ENCODE peak calls at places on chromosomes 3 and 15, in nine cellular contexts. R is HCT116, V is OCI-LY7, K is PC-3, Z is GM23338, I is GM23248, A is neural progenitor cell, W is hepatocyte, Y is SK-N-SH. H is an unnamed sample.

GRCh38 chr3:166322394-166322793 is 485.2 kb upstream of the BCHE start:
- DNase-seq in V (no peak), Z (no peak), W (no peak), A (no peak), K (no peak), I (no peak), Y (no peak), R (no peak), H (no peak)

GRCh38 chr15:66723826-66724731 is 22.0 kb downstream of the SMAD6 start:
- DNase-seq in K (no peak), R (peak; percentile 62), V (no peak), A (no peak), Y (no peak), W (no peak), I (peak; percentile 23), Z (no peak), H (no peak)

GRCh38 chr15:62977952-62978811 is 64.4 kb upstream of the TPM1 start:
- DNase-seq in Y (no peak), A (no peak), K (no peak), I (peak; percentile 93), V (no peak), W (no peak), R (no peak), Z (no peak), H (no peak)

GRCh38 chr3:127035672-127036071 is 52.8 kb downstream of the PLXNA1 start:
- DNase-seq in I (peak; percentile 98), A (no peak), Y (no peak), W (peak; percentile 54), R (peak; percentile 76), Z (no peak), K (peak; percentile 76), V (no peak), H (no peak)

GRCh38 chr15:36682091-36682490 is 102.7 kb downstream of the CDIN1 start:
- DNase-seq in W (no peak), A (no peak), Z (no peak), K (peak; percentile 6), R (no peak), Y (no peak), V (no peak), I (peak; percentile 46), H (no peak)

GRCh38 chr3:130728037-130728436 is 18.6 kb downstream of the PIK3R4 start:
- DNase-seq in I (no peak), K (no peak), W (no peak), Z (no peak), V (no peak), Y (no peak), R (no peak), A (no peak), H (no peak)

GRCh38 chr3:127182848-127183714 is 9.8 kb upstream of the PRR23E start:
- DNase-seq in R (peak; percentile 6), V (no peak), K (peak; percentile 1), Z (peak; percentile 18), A (peak; percentile 39), W (no peak), Y (no peak), I (no peak), H (no peak)

GRCh38 chr3:46280105-46280797 is 38.0 kb downstream of the CCR3 start:
- DNase-seq in A (no peak), V (no peak), K (peak; percentile 94), Y (no peak), R (peak; percentile 12), Z (no peak), I (peak; percentile 51), W (peak; percentile 26), H (no peak)

GRCh38 chr15:29018406-29018805 is 132.6 kb downstream of the APBA2 start:
- DNase-seq in A (no peak), R (no peak), V (no peak), I (no peak), Z (peak; percentile 75), Y (no peak), K (peak; percentile 65), W (no peak), H (no peak)

GRCh38 chr3:158679547-158680000 is 7.1 kb upstream of the LXN start:
- DNase-seq in R (no peak), V (no peak), Y (no peak), A (no peak), I (peak; percentile 60), K (peak; percentile 27), W (no peak), Z (no peak), H (no peak)

GRCh38 chr3:23805881-23806321 is at the start of gene UBE2E1:
- DNase-seq in W (peak; percentile 79), R (peak; percentile 10), V (peak; percentile 87), I (peak; percentile 87), Y (peak; percentile 83), K (peak; percentile 61), Z (peak; percentile 63), A (peak; percentile 73), H (peak; percentile 87)

GRCh38 chr3:189999718-190000117 is 121.0 kb downstream of the P3H2 start:
- DNase-seq in K (peak; percentile 19), A (no peak), Z (no peak), V (no peak), W (no peak), I (no peak), R (no peak), Y (no peak), H (no peak)

GRCh38 chr3:131526801-131527347 is 24.1 kb upstream of the MRPL3 start:
- DNase-seq in V (no peak), A (peak; percentile 52), I (peak; percentile 76), K (peak; percentile 53), Y (no peak), R (no peak), W (peak; percentile 29), Z (peak; percentile 91), H (no peak)

GRCh38 chr15:88331291-88331690 is 74.8 kb upstream of the NTRK3 start:
- DNase-seq in R (peak; percentile 72), Z (peak; percentile 94), I (peak; percentile 60), K (peak; percentile 33), V (peak; percentile 83), W (peak; percentile 75), A (peak; percentile 90), Y (peak; percentile 62), H (peak; percentile 72)

GRCh38 chr3:13234664-13235063 is 161.4 kb upstream of the IQSEC1 start:
- DNase-seq in Z (no peak), V (no peak), W (no peak), R (no peak), Y (peak; percentile 19), K (no peak), A (no peak), I (no peak), H (no peak)

GRCh38 chr3:37952564-37952963 is 38.0 kb upstream of the VILL start:
- DNase-seq in R (no peak), Y (no peak), W (no peak), V (no peak), K (peak; percentile 32), Z (no peak), I (no peak), A (no peak), H (no peak)

GRCh38 chr3:47578691-47579632 is at the start of gene CSPG5:
- DNase-seq in R (no peak), I (peak; percentile 50), K (no peak), W (peak; percentile 50), V (no peak), Z (peak; percentile 59), Y (peak; percentile 85), A (peak; percentile 85), H (peak; percentile 4)

GRCh38 chr15:80609512-80609946 is 85.6 kb upstream of the ABHD17C start:
- DNase-seq in Y (no peak), R (no peak), W (no peak), Z (no peak), A (no peak), V (no peak), I (peak; percentile 14), K (peak; percentile 9), H (no peak)

GRCh38 chr15:57138260-57138895 is 219.9 kb downstream of the TCF12 start:
- DNase-seq in I (peak; percentile 67), A (peak; percentile 82), Z (peak; percentile 92), W (peak; percentile 71), K (peak; percentile 66), R (peak; percentile 33), Y (peak; percentile 56), V (peak; percentile 24), H (no peak)

GRCh38 chr3:12753275-12754028 is 5.6 kb downstream of the TMEM40 start:
- DNase-seq in Z (no peak), V (no peak), K (peak; percentile 97), W (no peak), A (no peak), Y (no peak), I (no peak), R (peak; percentile 32), H (no peak)

GRCh38 chr15:58526647-58527192 is 94.9 kb downstream of the LIPC start:
- DNase-seq in V (no peak), I (no peak), R (no peak), Z (no peak), A (no peak), W (no peak), K (no peak), Y (no peak), H (no peak)

GRCh38 chr3:54987719-54988118 is 59.9 kb upstream of the LRTM1 start:
- DNase-seq in W (no peak), A (no peak), Z (no peak), K (no peak), I (no peak), V (no peak), R (no peak), Y (no peak), H (no peak)
- H3K4me2 ChIP-seq in W (no peak overlapping the region), A (no peak overlapping the region), Z (no peak overlapping the region), K (no peak overlapping the region), I (no peak overlapping the region), V (no peak overlapping the region), R (no peak overlapping the region), Y (peak overlapping the region; percentile 40), H (no peak overlapping the region)

GRCh38 chr15:43799209-43799944 is 643 bp downstream of the SERINC4 start:
- DNase-seq in I (peak; percentile 6), W (no peak), Y (no peak), V (peak; percentile 88), A (no peak), R (no peak), Z (no peak), K (no peak), H (no peak)
- TF ChIP-seq EZH2phosphoT487 in I (no peak), W (no peak), Y (no peak), V (no peak), A (no peak), R (no peak), Z (no peak), K (no peak), H (no peak)

GRCh38 chr3:128950223-128950938 is 43.5 kb downstream of the CFAP92 start:
- DNase-seq in W (peak; percentile 42), R (peak; percentile 21), Z (peak; percentile 50), Y (peak; percentile 53), K (peak; percentile 12), I (peak; percentile 19), A (peak; percentile 61), V (peak; percentile 19), H (peak; percentile 40)
- H3K4me2 ChIP-seq in W (no peak overlapping the region), R (no peak overlapping the region), Z (no peak overlapping the region), Y (no peak overlapping the region), K (no peak overlapping the region), I (no peak overlapping the region), A (peak overlapping the region; percentile 16), V (no peak overlapping the region), H (no peak overlapping the region)

DNA sequence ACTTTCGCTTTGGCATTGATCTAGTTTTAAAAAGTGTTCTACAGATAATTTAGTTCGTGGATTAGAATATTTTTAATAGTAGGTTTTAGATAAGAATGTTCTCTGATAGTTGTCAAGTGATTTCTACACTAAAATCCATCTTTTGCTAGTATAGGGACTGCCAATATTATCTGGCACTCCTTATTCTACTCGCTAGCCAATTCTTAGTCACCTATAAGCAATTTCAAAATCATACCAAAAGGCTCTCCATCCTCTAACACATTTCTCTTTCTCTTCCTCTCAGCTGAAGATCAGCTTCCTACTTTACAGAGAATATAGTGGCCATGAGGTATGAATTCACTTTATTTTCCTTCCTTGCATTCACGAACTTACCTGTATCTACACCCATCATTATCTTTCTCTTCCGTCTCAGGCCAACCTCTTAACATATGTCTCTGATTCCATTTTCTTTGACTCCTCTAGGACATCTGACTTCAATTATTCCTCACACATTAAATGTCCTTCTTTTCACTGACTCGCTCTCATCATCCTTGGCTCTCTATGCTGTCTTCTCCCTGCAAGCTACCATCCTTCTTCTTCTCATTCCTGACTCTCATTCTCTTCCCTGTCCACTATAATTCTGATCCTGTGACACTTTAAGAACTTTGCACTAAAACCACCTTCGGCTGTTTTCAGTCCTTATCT is 35.5 kb downstream of the C3orf80 start:
- DNase-seq in I (peak; percentile 7), Z (no peak), A (no peak), V (no peak), Y (no peak), R (no peak), K (no peak), W (no peak), H (peak; percentile 24)
- TF ChIP-seq EZH2phosphoT487 in I (no peak), Z (no peak), A (no peak), V (no peak), Y (no peak), R (no peak), K (no peak), W (no peak), H (no peak)